ENCODE peak calls at places on chromosomes 7 and 10, in nine cellular contexts. One of them, this sample, is unnamed.

GRCh38 chr7:157053118-157053517 is 42.7 kb upstream of the MNX1 start:
- DNase-seq in lower leg skin: no peak
- DNase-seq in transverse colon: no peak
- DNase-seq in K562: no peak
- DNase-seq in testis: no peak
- DNase-seq in body of pancreas: no peak
- DNase-seq in heart left ventricle: no peak
- DNase-seq in A549: no peak
- DNase-seq in prostate gland: no peak
- DNase-seq in this sample: no peak

GRCh38 chr7:36036590-36036989 is 116.5 kb upstream of the EEPD1 start:
- DNase-seq in lower leg skin: no peak
- DNase-seq in heart left ventricle: peak
- DNase-seq in transverse colon: no peak
- DNase-seq in A549: no peak
- DNase-seq in prostate gland: no peak
- DNase-seq in body of pancreas: no peak
- DNase-seq in testis: no peak
- DNase-seq in K562: no peak
- DNase-seq in this sample: no peak

GRCh38 chr7:82051641-82052040 is 281.8 kb upstream of the HGF start:
- DNase-seq in transverse colon: no peak
- DNase-seq in K562: no peak
- DNase-seq in A549: no peak
- DNase-seq in body of pancreas: no peak
- DNase-seq in prostate gland: no peak
- DNase-seq in heart left ventricle: no peak
- DNase-seq in testis: no peak
- DNase-seq in lower leg skin: no peak
- DNase-seq in this sample: no peak

GRCh38 chr7:35384761-35385700 is 131.1 kb upstream of the TBX20 start:
- DNase-seq in transverse colon: no peak
- DNase-seq in lower leg skin: no peak
- DNase-seq in prostate gland: no peak
- DNase-seq in body of pancreas: no peak
- DNase-seq in heart left ventricle: peak
- DNase-seq in testis: no peak
- DNase-seq in K562: no peak
- DNase-seq in A549: no peak
- DNase-seq in this sample: no peak

GRCh38 chr10:29411666-29412335 is 122.9 kb downstream of the LYZL1 start:
- DNase-seq in transverse colon: no peak
- DNase-seq in prostate gland: no peak
- DNase-seq in A549: no peak
- DNase-seq in body of pancreas: no peak
- DNase-seq in lower leg skin: no peak
- DNase-seq in K562: no peak
- DNase-seq in testis: no peak
- DNase-seq in heart left ventricle: no peak
- DNase-seq in this sample: no peak

GRCh38 chr7:40903872-40904271 is 769.1 kb downstream of the SUGCT start:
- DNase-seq in A549: no peak
- DNase-seq in prostate gland: no peak
- DNase-seq in transverse colon: no peak
- DNase-seq in testis: no peak
- DNase-seq in body of pancreas: no peak
- DNase-seq in heart left ventricle: no peak
- DNase-seq in lower leg skin: no peak
- DNase-seq in K562: no peak
- DNase-seq in this sample: no peak

GRCh38 chr10:69123306-69123746 is 652 bp upstream of the VPS26A start:
- DNase-seq in lower leg skin: no peak
- DNase-seq in K562: peak
- DNase-seq in body of pancreas: peak
- DNase-seq in A549: peak
- DNase-seq in heart left ventricle: no peak
- DNase-seq in testis: peak
- DNase-seq in transverse colon: peak
- DNase-seq in prostate gland: peak
- DNase-seq in this sample: peak

GRCh38 chr7:123292227-123292626 is 92.5 kb upstream of the SLC13A1 start:
- DNase-seq in K562: no peak
- DNase-seq in heart left ventricle: no peak
- DNase-seq in transverse colon: no peak
- DNase-seq in lower leg skin: no peak
- DNase-seq in testis: no peak
- DNase-seq in A549: no peak
- DNase-seq in body of pancreas: no peak
- DNase-seq in prostate gland: no peak
- DNase-seq in this sample: no peak

GRCh38 chr7:155588468-155588998 is 42.2 kb upstream of the CNPY1 start:
- DNase-seq in testis: no peak
- DNase-seq in A549: no peak
- DNase-seq in heart left ventricle: no peak
- DNase-seq in prostate gland: no peak
- DNase-seq in K562: no peak
- DNase-seq in body of pancreas: no peak
- DNase-seq in transverse colon: no peak
- DNase-seq in lower leg skin: no peak
- DNase-seq in this sample: no peak

GRCh38 chr7:155589001-155589980 is 42.9 kb upstream of the CNPY1 start:
- DNase-seq in body of pancreas: no peak
- DNase-seq in K562: no peak
- DNase-seq in prostate gland: no peak
- DNase-seq in transverse colon: no peak
- DNase-seq in A549: no peak
- DNase-seq in testis: no peak
- DNase-seq in heart left ventricle: no peak
- DNase-seq in lower leg skin: no peak
- DNase-seq in this sample: no peak

GRCh38 chr7:155587486-155587885 is 41.1 kb upstream of the CNPY1 start:
- DNase-seq in heart left ventricle: no peak
- DNase-seq in prostate gland: no peak
- DNase-seq in A549: no peak
- DNase-seq in transverse colon: no peak
- DNase-seq in K562: no peak
- DNase-seq in body of pancreas: no peak
- DNase-seq in testis: no peak
- DNase-seq in lower leg skin: no peak
- DNase-seq in this sample: no peak

GRCh38 chr7:155591055-155591750 is 44.8 kb upstream of the CNPY1 start:
- DNase-seq in lower leg skin: no peak
- DNase-seq in prostate gland: no peak
- DNase-seq in body of pancreas: no peak
- DNase-seq in testis: no peak
- DNase-seq in transverse colon: peak
- DNase-seq in A549: no peak
- DNase-seq in heart left ventricle: no peak
- DNase-seq in K562: peak
- DNase-seq in this sample: no peak

GRCh38 chr7:155590215-155591023 is 44.1 kb upstream of the CNPY1 start:
- DNase-seq in transverse colon: peak
- DNase-seq in lower leg skin: no peak
- DNase-seq in body of pancreas: peak
- DNase-seq in testis: no peak
- DNase-seq in K562: peak
- DNase-seq in prostate gland: no peak
- DNase-seq in heart left ventricle: peak
- DNase-seq in A549: no peak
- DNase-seq in this sample: peak
- TF ChIP-seq POLR2A in transverse colon: no peak
- TF ChIP-seq POLR2A in lower leg skin: no peak
- TF ChIP-seq POLR2A in body of pancreas: no peak
- TF ChIP-seq POLR2A in testis: no peak
- TF ChIP-seq POLR2A in K562: no peak
- TF ChIP-seq POLR2A in prostate gland: no peak
- TF ChIP-seq POLR2A in heart left ventricle: no peak
- TF ChIP-seq POLR2A in A549: no peak
- TF ChIP-seq POLR2A in this sample: no peak

GRCh38 chr10:102450374-102451104 is 804 bp downstream of the C10orf95 start:
- DNase-seq in heart left ventricle: peak
- DNase-seq in prostate gland: peak
- DNase-seq in lower leg skin: peak
- DNase-seq in body of pancreas: peak
- DNase-seq in testis: peak
- DNase-seq in A549: peak
- DNase-seq in K562: peak
- DNase-seq in transverse colon: peak
- DNase-seq in this sample: peak
- TF ChIP-seq POLR2A in heart left ventricle: peak
- TF ChIP-seq POLR2A in prostate gland: peak
- TF ChIP-seq POLR2A in lower leg skin: peak
- TF ChIP-seq POLR2A in body of pancreas: peak
- TF ChIP-seq POLR2A in testis: no peak
- TF ChIP-seq POLR2A in A549: peak
- TF ChIP-seq POLR2A in K562: no peak
- TF ChIP-seq POLR2A in transverse colon: no peak
- TF ChIP-seq POLR2A in this sample: peak

GRCh38 chr7:7182156-7183060 is at the start of gene C1GALT1:
- DNase-seq in prostate gland: peak
- DNase-seq in lower leg skin: peak
- DNase-seq in A549: peak
- DNase-seq in transverse colon: peak
- DNase-seq in body of pancreas: peak
- DNase-seq in heart left ventricle: peak
- DNase-seq in testis: peak
- DNase-seq in K562: peak
- DNase-seq in this sample: peak
- TF ChIP-seq POLR2A in prostate gland: peak
- TF ChIP-seq POLR2A in lower leg skin: peak
- TF ChIP-seq POLR2A in A549: peak
- TF ChIP-seq POLR2A in transverse colon: peak
- TF ChIP-seq POLR2A in body of pancreas: peak
- TF ChIP-seq POLR2A in heart left ventricle: peak
- TF ChIP-seq POLR2A in testis: peak
- TF ChIP-seq POLR2A in K562: peak
- TF ChIP-seq POLR2A in this sample: peak

GRCh38 chr10:59108886-59109288 is 67.6 kb upstream of the PHYHIPL start:
- DNase-seq in lower leg skin: no peak
- DNase-seq in transverse colon: no peak
- DNase-seq in K562: no peak
- DNase-seq in prostate gland: no peak
- DNase-seq in heart left ventricle: no peak
- DNase-seq in testis: no peak
- DNase-seq in body of pancreas: peak
- DNase-seq in A549: no peak
- DNase-seq in this sample: no peak

GRCh38 chr10:59107147-59107546 is 69.3 kb upstream of the PHYHIPL start:
- DNase-seq in A549: no peak
- DNase-seq in prostate gland: no peak
- DNase-seq in body of pancreas: no peak
- DNase-seq in testis: no peak
- DNase-seq in lower leg skin: no peak
- DNase-seq in transverse colon: no peak
- DNase-seq in heart left ventricle: no peak
- DNase-seq in K562: no peak
- DNase-seq in this sample: no peak

GRCh38 chr10:59106441-59106840 is 70.0 kb upstream of the PHYHIPL start:
- DNase-seq in A549: no peak
- DNase-seq in prostate gland: no peak
- DNase-seq in heart left ventricle: no peak
- DNase-seq in transverse colon: no peak
- DNase-seq in lower leg skin: no peak
- DNase-seq in testis: no peak
- DNase-seq in body of pancreas: no peak
- DNase-seq in K562: no peak
- DNase-seq in this sample: no peak

GRCh38 chr10:59109826-59110225 is 66.6 kb upstream of the PHYHIPL start:
- DNase-seq in heart left ventricle: no peak
- DNase-seq in body of pancreas: no peak
- DNase-seq in A549: no peak
- DNase-seq in prostate gland: no peak
- DNase-seq in transverse colon: no peak
- DNase-seq in testis: no peak
- DNase-seq in K562: no peak
- DNase-seq in lower leg skin: no peak
- DNase-seq in this sample: no peak

DNA sequence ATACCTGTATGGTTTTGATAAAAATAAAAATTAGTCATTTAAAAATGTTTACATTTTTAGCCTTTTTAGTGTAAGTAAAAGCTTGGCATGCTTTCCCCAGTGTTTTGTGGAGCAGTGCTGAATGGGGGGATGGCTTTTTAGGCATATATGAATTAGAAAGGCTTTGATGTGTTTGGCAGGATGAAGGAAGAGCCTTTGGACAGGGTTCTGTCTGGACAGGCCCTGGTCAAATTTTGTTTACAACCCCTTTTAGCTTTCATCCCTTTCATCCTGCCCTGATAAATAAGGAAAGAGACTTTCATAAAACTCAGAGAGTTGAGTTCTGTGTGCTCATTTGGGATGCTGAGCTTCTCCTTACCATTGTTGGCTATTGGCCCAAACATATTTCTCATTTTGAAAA is 68.1 kb upstream of the PHYHIPL start:
- DNase-seq in K562: no peak
- DNase-seq in testis: no peak
- DNase-seq in A549: no peak
- DNase-seq in heart left ventricle: no peak
- DNase-seq in transverse colon: no peak
- DNase-seq in body of pancreas: no peak
- DNase-seq in prostate gland: no peak
- DNase-seq in lower leg skin: no peak
- DNase-seq in this sample: no peak
- TF ChIP-seq POLR2A in K562: no peak
- TF ChIP-seq POLR2A in testis: no peak
- TF ChIP-seq POLR2A in A549: no peak
- TF ChIP-seq POLR2A in heart left ventricle: no peak
- TF ChIP-seq POLR2A in transverse colon: no peak
- TF ChIP-seq POLR2A in body of pancreas: no peak
- TF ChIP-seq POLR2A in prostate gland: no peak
- TF ChIP-seq POLR2A in lower leg skin: no peak
- TF ChIP-seq POLR2A in this sample: no peak

DNA sequence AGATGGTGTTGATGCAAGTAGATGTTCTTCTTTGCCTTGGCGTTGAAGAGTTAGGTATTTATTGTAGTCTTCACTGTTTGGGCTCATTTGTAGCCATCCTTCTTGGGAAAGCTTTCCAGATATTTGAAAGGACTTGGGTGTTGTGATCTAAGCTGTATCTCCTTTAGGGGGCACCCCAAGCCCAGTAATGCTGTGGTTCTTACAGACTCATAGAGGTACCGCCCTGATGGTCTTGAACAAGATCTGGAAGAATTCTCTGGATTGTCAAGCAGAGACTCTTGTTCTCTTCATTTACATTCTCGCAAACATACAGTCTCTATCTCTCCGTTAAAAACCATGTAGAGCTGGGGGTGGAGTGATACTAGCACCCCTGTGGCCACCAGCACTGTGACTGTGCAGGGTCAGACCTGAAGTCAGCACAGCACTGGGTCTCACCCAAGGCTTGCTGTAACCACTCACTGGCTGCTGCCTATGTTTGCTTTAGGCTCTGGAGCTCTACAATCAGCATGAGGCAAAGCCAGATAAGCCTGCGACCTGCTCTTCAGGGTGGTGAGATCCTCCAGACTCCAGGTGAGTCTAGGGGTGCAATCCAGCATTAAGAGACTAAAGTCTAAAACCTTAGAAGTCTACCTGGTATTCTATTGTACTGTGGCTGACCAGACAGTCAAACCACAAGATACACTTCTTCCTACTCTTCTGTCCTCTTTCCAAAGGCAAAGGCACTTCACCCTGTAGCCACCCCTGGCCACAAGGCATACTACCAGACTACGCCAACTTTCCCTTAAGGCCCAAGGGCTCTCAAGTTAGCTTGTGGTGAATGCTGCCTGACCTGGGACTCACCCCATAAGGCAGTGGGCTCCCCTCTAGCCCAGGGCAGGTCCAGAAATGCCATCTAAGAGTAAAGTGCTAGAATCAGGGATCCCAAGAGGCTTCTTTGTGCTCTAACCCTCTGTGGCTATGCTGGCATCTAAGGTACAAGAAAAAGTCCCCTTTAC is 209.7 kb upstream of the TMEM196 start:
- DNase-seq in heart left ventricle: no peak
- DNase-seq in lower leg skin: peak
- DNase-seq in body of pancreas: peak
- DNase-seq in prostate gland: peak
- DNase-seq in transverse colon: peak
- DNase-seq in A549: no peak
- DNase-seq in testis: peak
- DNase-seq in K562: no peak
- DNase-seq in this sample: no peak
- TF ChIP-seq POLR2A in heart left ventricle: no peak
- TF ChIP-seq POLR2A in lower leg skin: no peak
- TF ChIP-seq POLR2A in body of pancreas: no peak
- TF ChIP-seq POLR2A in prostate gland: no peak
- TF ChIP-seq POLR2A in transverse colon: no peak
- TF ChIP-seq POLR2A in A549: no peak
- TF ChIP-seq POLR2A in testis: no peak
- TF ChIP-seq POLR2A in K562: no peak
- TF ChIP-seq POLR2A in this sample: peak